ENCODE peak calls at places on chromosomes 5 and 9, in eight cellular contexts. X, A, V, J, L, G, Y and Z are unnamed samples.
A peak's percentile ranks its signal among the peaks of the same experiment; 100 is the strongest.

GRCh38 chr9:137052998-137053943 is 590 bp downstream of the ENTPD2 start:
- DNase-seq in X (no peak), A (no peak), V (no peak), J (no peak), L (no peak), G (no peak), Y (no peak), Z (no peak)

GRCh38 chr5:77251921-77252320 is 41.4 kb downstream of the PDE8B start:
- DNase-seq in X (no peak), A (no peak), V (no peak), J (no peak), L (no peak), G (no peak), Y (no peak), Z (no peak)

GRCh38 chr5:1037123-1037670 is 28.6 kb downstream of the NKD2 start:
- DNase-seq in X (no peak), A (no peak), V (no peak), J (no peak), L (peak; percentile 14), G (no peak), Y (peak; percentile 21), Z (no peak)

GRCh38 chr5:78671609-78672008 is 23.0 kb upstream of the LHFPL2 start:
- DNase-seq in X (no peak), A (no peak), V (no peak), J (no peak), L (peak; percentile 50), G (no peak), Y (no peak), Z (no peak)

GRCh38 chr5:24855485-24855884 is 210.7 kb upstream of the CDH10 start:
- DNase-seq in X (no peak), A (no peak), V (no peak), J (no peak), L (no peak), G (no peak), Y (no peak), Z (no peak)

GRCh38 chr5:74041913-74042312 is 415.9 kb downstream of the ARHGEF28 start:
- DNase-seq in X (no peak), A (no peak), V (no peak), J (no peak), L (no peak), G (no peak), Y (no peak), Z (no peak)

GRCh38 chr9:107932036-107932435 is 442.5 kb upstream of the KLF4 start:
- DNase-seq in X (no peak), A (no peak), V (no peak), J (no peak), L (no peak), G (no peak), Y (no peak), Z (no peak)

GRCh38 chr5:53030828-53031425 is 41.8 kb downstream of the ITGA2 start:
- DNase-seq in X (no peak), A (no peak), V (no peak), J (no peak), L (no peak), G (no peak), Y (no peak), Z (no peak)

GRCh38 chr9:77556396-77556795 is 91.7 kb downstream of the GNA14 start:
- DNase-seq in X (no peak), A (no peak), V (no peak), J (no peak), L (no peak), G (no peak), Y (no peak), Z (no peak)

GRCh38 chr5:35815089-35815936 is 41.4 kb upstream of the IL7R start:
- DNase-seq in X (no peak), A (no peak), V (no peak), J (no peak), L (peak; percentile 27), G (peak; percentile 39), Y (no peak), Z (no peak)

GRCh38 chr5:36878421-36879088 is 2.0 kb downstream of the NIPBL start:
- DNase-seq in X (no peak), A (peak; percentile 27), V (no peak), J (no peak), L (peak; percentile 69), G (no peak), Y (no peak), Z (no peak)

GRCh38 chr9:21481470-21482057 is 549 bp downstream of the IFNE start:
- DNase-seq in X (no peak), A (no peak), V (no peak), J (no peak), L (no peak), G (no peak), Y (no peak), Z (no peak)

GRCh38 chr9:32579706-32580331 is 6.9 kb upstream of the NDUFB6 start:
- DNase-seq in X (peak; percentile 66), A (peak; percentile 41), V (peak; percentile 71), J (peak; percentile 73), L (peak; percentile 45), G (no peak), Y (peak; percentile 61), Z (peak; percentile 84)

GRCh38 chr5:8952147-8952546 is 593.7 kb downstream of the SEMA5A start:
- DNase-seq in X (no peak), A (no peak), V (no peak), J (no peak), L (no peak), G (no peak), Y (no peak), Z (no peak)

GRCh38 chr5:122126711-122127385 is 2.5 kb upstream of the ZNF474 start:
- DNase-seq in X (no peak), A (no peak), V (no peak), J (no peak), L (no peak), G (no peak), Y (no peak), Z (no peak)

GRCh38 chr9:128094166-128094949 is 26.3 kb downstream of the SLC25A25 start:
- DNase-seq in X (peak; percentile 81), A (peak; percentile 94), V (peak; percentile 73), J (peak; percentile 92), L (peak; percentile 88), G (peak; percentile 46), Y (peak; percentile 88), Z (peak; percentile 98)

GRCh38 chr9:13205824-13206223 is 73.7 kb downstream of the MPDZ start:
- DNase-seq in X (no peak), A (no peak), V (peak; percentile 48), J (no peak), L (no peak), G (no peak), Y (no peak), Z (no peak)

GRCh38 chr5:119291056-119291455 is 64.8 kb upstream of the TNFAIP8 start:
- DNase-seq in X (no peak), A (no peak), V (no peak), J (no peak), L (no peak), G (no peak), Y (no peak), Z (no peak)

GRCh38 chr5:54446169-54446786 is 9.2 kb upstream of the HSPB3 start:
- DNase-seq in X (no peak), A (peak; percentile 29), V (no peak), J (no peak), L (no peak), G (no peak), Y (peak; percentile 36), Z (no peak)

GRCh38 chr5:174281089-174281488 is 235.6 kb downstream of the NSG2 start:
- DNase-seq in X (no peak), A (no peak), V (no peak), J (no peak), L (no peak), G (no peak), Y (no peak), Z (no peak)

GRCh38 chr5:143679777-143680176 is 132.2 kb upstream of the HMHB1 start:
- DNase-seq in X (no peak), A (no peak), V (no peak), J (no peak), L (no peak), G (no peak), Y (no peak), Z (no peak)

GRCh38 chr9:26261503-26262330 is 583.5 kb upstream of the TUSC1 start:
- DNase-seq in X (no peak), A (no peak), V (no peak), J (no peak), L (no peak), G (no peak), Y (no peak), Z (no peak)

GRCh38 chr9:137114613-137115393 is at the start of gene DPP7:
- DNase-seq in X (peak; percentile 55), A (peak; percentile 78), V (peak; percentile 83), J (peak; percentile 90), L (peak; percentile 95), G (no peak), Y (peak; percentile 82), Z (peak; percentile 80)

GRCh38 chr5:80109549-80110478 is 74.7 kb downstream of the THBS4 start:
- DNase-seq in X (no peak), A (peak; percentile 77), V (no peak), J (no peak), L (peak; percentile 71), G (no peak), Y (peak; percentile 60), Z (no peak)

GRCh38 chr5:45521067-45521466 is 175.1 kb downstream of the HCN1 start:
- DNase-seq in X (no peak), A (no peak), V (peak; percentile 55), J (no peak), L (no peak), G (no peak), Y (no peak), Z (no peak)
- TF ChIP-seq CTCF in X (no peak), A (peak; percentile 57), V (peak; percentile 66), J (peak; percentile 39), L (peak; percentile 77), G (peak; percentile 38), Y (peak; percentile 61), Z (no peak)

GRCh38 chr5:7814816-7815215 is 36.1 kb downstream of the CFAP90 start:
- DNase-seq in X (no peak), A (no peak), V (no peak), J (peak; percentile 20), L (no peak), G (no peak), Y (no peak), Z (peak; percentile 41)
- H3K27me3 ChIP-seq in X (no peaks in the 10 kb centered on the region), A (no peaks in the 10 kb centered on the region), V (no peaks in the 10 kb centered on the region), J (no peaks in the 10 kb centered on the region), L (peaks cover 46% of the 10 kb centered on the region), G (peaks cover 10% of the 10 kb centered on the region), Y (peaks cover 95% of the 10 kb centered on the region), Z (no peaks in the 10 kb centered on the region)

GRCh38 chr9:69932901-69933300 is 110.7 kb upstream of the MAMDC2 start:
- DNase-seq in X (no peak), A (no peak), V (no peak), J (no peak), L (no peak), G (no peak), Y (no peak), Z (no peak)
- TF ChIP-seq CTCF in X (no peak), A (no peak), V (peak; percentile 41), J (no peak), L (peak; percentile 35), G (peak; percentile 35), Y (peak; percentile 10), Z (no peak)

GRCh38 chr5:17123010-17123409 is 94.4 kb upstream of the BASP1 start:
- DNase-seq in X (no peak), A (no peak), V (no peak), J (no peak), L (no peak), G (no peak), Y (no peak), Z (no peak)
- H3K27me3 ChIP-seq in X (no peaks in the 10 kb centered on the region), A (no peaks in the 10 kb centered on the region), V (no peaks in the 10 kb centered on the region), J (no peaks in the 10 kb centered on the region), L (no peaks in the 10 kb centered on the region), G (no peaks in the 10 kb centered on the region), Y (no peaks in the 10 kb centered on the region), Z (no peaks in the 10 kb centered on the region)